ENCODE peak calls at places on chromosome 4, in ten cellular contexts. One of them, this sample, is unnamed.

GRCh38 chr4:67700119-67700873 is 659 bp downstream of the UBA6 start:
- DNase-seq in K562: peak
- DNase-seq in tibial nerve: no peak
- DNase-seq in IMR-90: peak
- DNase-seq in A549: no peak
- DNase-seq in sigmoid colon: no peak
- DNase-seq in heart left ventricle: no peak
- DNase-seq in body of pancreas: no peak
- DNase-seq in esophagus squamous epithelium: no peak
- DNase-seq in uterus: no peak
- DNase-seq in this sample: no peak

GRCh38 chr4:44674471-44674870 is 3.7 kb upstream of the GUF1 start:
- DNase-seq in K562: no peak
- DNase-seq in tibial nerve: no peak
- DNase-seq in IMR-90: no peak
- DNase-seq in A549: no peak
- DNase-seq in sigmoid colon: no peak
- DNase-seq in heart left ventricle: no peak
- DNase-seq in body of pancreas: no peak
- DNase-seq in esophagus squamous epithelium: no peak
- DNase-seq in uterus: no peak
- DNase-seq in this sample: no peak

GRCh38 chr4:143296397-143297067 is 40.1 kb upstream of the GAB1 start:
- DNase-seq in K562: no peak
- DNase-seq in tibial nerve: no peak
- DNase-seq in IMR-90: no peak
- DNase-seq in A549: no peak
- DNase-seq in sigmoid colon: no peak
- DNase-seq in heart left ventricle: no peak
- DNase-seq in body of pancreas: no peak
- DNase-seq in esophagus squamous epithelium: no peak
- DNase-seq in uterus: no peak
- DNase-seq in this sample: no peak

GRCh38 chr4:70559216-70559830 is 32.7 kb upstream of the AMBN start:
- DNase-seq in K562: peak
- DNase-seq in tibial nerve: peak
- DNase-seq in IMR-90: peak
- DNase-seq in A549: peak
- DNase-seq in sigmoid colon: no peak
- DNase-seq in heart left ventricle: no peak
- DNase-seq in body of pancreas: peak
- DNase-seq in esophagus squamous epithelium: no peak
- DNase-seq in uterus: peak
- DNase-seq in this sample: peak

GRCh38 chr4:19728773-19729172 is 522.9 kb upstream of the SLIT2 start:
- DNase-seq in K562: no peak
- DNase-seq in tibial nerve: no peak
- DNase-seq in IMR-90: peak
- DNase-seq in A549: no peak
- DNase-seq in sigmoid colon: no peak
- DNase-seq in heart left ventricle: no peak
- DNase-seq in body of pancreas: no peak
- DNase-seq in esophagus squamous epithelium: no peak
- DNase-seq in uterus: no peak
- DNase-seq in this sample: no peak

GRCh38 chr4:156751486-156751885 is 220.1 kb downstream of the PDGFC start:
- DNase-seq in K562: no peak
- DNase-seq in tibial nerve: no peak
- DNase-seq in IMR-90: peak
- DNase-seq in A549: no peak
- DNase-seq in sigmoid colon: no peak
- DNase-seq in heart left ventricle: no peak
- DNase-seq in body of pancreas: no peak
- DNase-seq in esophagus squamous epithelium: no peak
- DNase-seq in uterus: no peak
- DNase-seq in this sample: no peak

GRCh38 chr4:113616443-113616842 is 145.1 kb downstream of the CAMK2D start:
- DNase-seq in K562: no peak
- DNase-seq in tibial nerve: no peak
- DNase-seq in IMR-90: no peak
- DNase-seq in A549: no peak
- DNase-seq in sigmoid colon: no peak
- DNase-seq in heart left ventricle: no peak
- DNase-seq in body of pancreas: no peak
- DNase-seq in esophagus squamous epithelium: no peak
- DNase-seq in uterus: no peak
- DNase-seq in this sample: no peak

GRCh38 chr4:55241461-55241860 is 104.6 kb upstream of the SRD5A3 start:
- DNase-seq in K562: no peak
- DNase-seq in tibial nerve: no peak
- DNase-seq in IMR-90: no peak
- DNase-seq in A549: no peak
- DNase-seq in sigmoid colon: no peak
- DNase-seq in heart left ventricle: no peak
- DNase-seq in body of pancreas: no peak
- DNase-seq in esophagus squamous epithelium: no peak
- DNase-seq in uterus: no peak
- DNase-seq in this sample: no peak

GRCh38 chr4:18579222-18579621 is 557.7 kb upstream of the LCORL start:
- DNase-seq in K562: no peak
- DNase-seq in tibial nerve: no peak
- DNase-seq in IMR-90: no peak
- DNase-seq in A549: no peak
- DNase-seq in sigmoid colon: no peak
- DNase-seq in heart left ventricle: no peak
- DNase-seq in body of pancreas: no peak
- DNase-seq in esophagus squamous epithelium: no peak
- DNase-seq in uterus: no peak
- DNase-seq in this sample: no peak

GRCh38 chr4:3375688-3376087 is 66.1 kb upstream of the HGFAC start:
- DNase-seq in K562: no peak
- DNase-seq in tibial nerve: no peak
- DNase-seq in IMR-90: peak
- DNase-seq in A549: no peak
- DNase-seq in sigmoid colon: peak
- DNase-seq in heart left ventricle: peak
- DNase-seq in body of pancreas: no peak
- DNase-seq in esophagus squamous epithelium: no peak
- DNase-seq in uterus: no peak
- DNase-seq in this sample: peak

GRCh38 chr4:2045518-2045951 is 13.6 kb upstream of the NAT8L start:
- DNase-seq in K562: no peak
- DNase-seq in tibial nerve: no peak
- DNase-seq in IMR-90: no peak
- DNase-seq in A549: no peak
- DNase-seq in sigmoid colon: no peak
- DNase-seq in heart left ventricle: no peak
- DNase-seq in body of pancreas: no peak
- DNase-seq in esophagus squamous epithelium: no peak
- DNase-seq in uterus: no peak
- DNase-seq in this sample: peak

GRCh38 chr4:65241257-65241997 is 428.9 kb downstream of the EPHA5 start:
- DNase-seq in K562: peak
- DNase-seq in tibial nerve: no peak
- DNase-seq in IMR-90: no peak
- DNase-seq in A549: no peak
- DNase-seq in sigmoid colon: no peak
- DNase-seq in heart left ventricle: no peak
- DNase-seq in body of pancreas: no peak
- DNase-seq in esophagus squamous epithelium: no peak
- DNase-seq in uterus: no peak
- DNase-seq in this sample: no peak

GRCh38 chr4:2352171-2352570 is 66.3 kb downstream of the ZFYVE28 start:
- DNase-seq in K562: no peak
- DNase-seq in tibial nerve: no peak
- DNase-seq in IMR-90: no peak
- DNase-seq in A549: no peak
- DNase-seq in sigmoid colon: peak
- DNase-seq in heart left ventricle: peak
- DNase-seq in body of pancreas: no peak
- DNase-seq in esophagus squamous epithelium: no peak
- DNase-seq in uterus: no peak
- DNase-seq in this sample: no peak

GRCh38 chr4:186936496-186937375 is 213.1 kb upstream of the FAT1 start:
- DNase-seq in K562: no peak
- DNase-seq in tibial nerve: no peak
- DNase-seq in IMR-90: peak
- DNase-seq in A549: peak
- DNase-seq in sigmoid colon: no peak
- DNase-seq in heart left ventricle: no peak
- DNase-seq in body of pancreas: no peak
- DNase-seq in esophagus squamous epithelium: no peak
- DNase-seq in uterus: no peak
- DNase-seq in this sample: peak

GRCh38 chr4:142194905-142195304 is 558.5 kb downstream of the IL15 start:
- DNase-seq in K562: no peak
- DNase-seq in tibial nerve: no peak
- DNase-seq in IMR-90: peak
- DNase-seq in A549: no peak
- DNase-seq in sigmoid colon: no peak
- DNase-seq in heart left ventricle: no peak
- DNase-seq in body of pancreas: no peak
- DNase-seq in esophagus squamous epithelium: no peak
- DNase-seq in uterus: no peak
- DNase-seq in this sample: no peak

GRCh38 chr4:6541789-6542188 is 33.2 kb upstream of the MAN2B2 start:
- DNase-seq in K562: no peak
- DNase-seq in tibial nerve: no peak
- DNase-seq in IMR-90: no peak
- DNase-seq in A549: no peak
- DNase-seq in sigmoid colon: no peak
- DNase-seq in heart left ventricle: no peak
- DNase-seq in body of pancreas: no peak
- DNase-seq in esophagus squamous epithelium: no peak
- DNase-seq in uterus: no peak
- DNase-seq in this sample: no peak

GRCh38 chr4:108702960-108703359 is 52.6 kb downstream of the OSTC start:
- DNase-seq in K562: no peak
- DNase-seq in tibial nerve: no peak
- DNase-seq in IMR-90: no peak
- DNase-seq in A549: no peak
- DNase-seq in sigmoid colon: no peak
- DNase-seq in heart left ventricle: no peak
- DNase-seq in body of pancreas: no peak
- DNase-seq in esophagus squamous epithelium: no peak
- DNase-seq in uterus: no peak
- DNase-seq in this sample: no peak

GRCh38 chr4:184649971-184650855 is 675 bp downstream of the PRIMPOL start:
- DNase-seq in K562: peak
- DNase-seq in tibial nerve: peak
- DNase-seq in IMR-90: peak
- DNase-seq in A549: no peak
- DNase-seq in sigmoid colon: peak
- DNase-seq in heart left ventricle: no peak
- DNase-seq in body of pancreas: no peak
- DNase-seq in esophagus squamous epithelium: no peak
- DNase-seq in uterus: no peak
- DNase-seq in this sample: no peak

GRCh38 chr4:184645904-184646610 is 3.2 kb downstream of the CASP3 start:
- DNase-seq in K562: no peak
- DNase-seq in tibial nerve: no peak
- DNase-seq in IMR-90: no peak
- DNase-seq in A549: no peak
- DNase-seq in sigmoid colon: no peak
- DNase-seq in heart left ventricle: no peak
- DNase-seq in body of pancreas: no peak
- DNase-seq in esophagus squamous epithelium: no peak
- DNase-seq in uterus: no peak
- DNase-seq in this sample: no peak

GRCh38 chr4:184649026-184649970 is at the start of the genes CASP3 and PRIMPOL:
- DNase-seq in K562: peak
- DNase-seq in tibial nerve: peak
- DNase-seq in IMR-90: peak
- DNase-seq in A549: peak
- DNase-seq in sigmoid colon: peak
- DNase-seq in heart left ventricle: peak
- DNase-seq in body of pancreas: peak
- DNase-seq in esophagus squamous epithelium: peak
- DNase-seq in uterus: peak
- DNase-seq in this sample: peak

GRCh38 chr4:184647391-184648101 is 1.7 kb downstream of the CASP3 start:
- DNase-seq in K562: no peak
- DNase-seq in tibial nerve: no peak
- DNase-seq in IMR-90: peak
- DNase-seq in A549: no peak
- DNase-seq in sigmoid colon: no peak
- DNase-seq in heart left ventricle: no peak
- DNase-seq in body of pancreas: no peak
- DNase-seq in esophagus squamous epithelium: no peak
- DNase-seq in uterus: no peak
- DNase-seq in this sample: no peak

GRCh38 chr4:184648220-184649025 is 824 bp downstream of the CASP3 start:
- DNase-seq in K562: peak
- DNase-seq in tibial nerve: peak
- DNase-seq in IMR-90: peak
- DNase-seq in A549: peak
- DNase-seq in sigmoid colon: peak
- DNase-seq in heart left ventricle: peak
- DNase-seq in body of pancreas: peak
- DNase-seq in esophagus squamous epithelium: peak
- DNase-seq in uterus: peak
- DNase-seq in this sample: no peak
- TF ChIP-seq POLR2A in K562: no peak
- TF ChIP-seq POLR2A in tibial nerve: no peak
- TF ChIP-seq POLR2A in IMR-90: no peak
- TF ChIP-seq POLR2A in A549: no peak
- TF ChIP-seq POLR2A in sigmoid colon: no peak
- TF ChIP-seq POLR2A in heart left ventricle: no peak
- TF ChIP-seq POLR2A in body of pancreas: no peak
- TF ChIP-seq POLR2A in esophagus squamous epithelium: no peak
- TF ChIP-seq POLR2A in uterus: no peak
- TF ChIP-seq POLR2A in this sample: peak

GRCh38 chr4:77854431-77855111 is 8.1 kb upstream of the MRPL1 start:
- DNase-seq in K562: no peak
- DNase-seq in tibial nerve: no peak
- DNase-seq in IMR-90: no peak
- DNase-seq in A549: no peak
- DNase-seq in sigmoid colon: no peak
- DNase-seq in heart left ventricle: no peak
- DNase-seq in body of pancreas: no peak
- DNase-seq in esophagus squamous epithelium: no peak
- DNase-seq in uterus: no peak
- DNase-seq in this sample: no peak
- TF ChIP-seq POLR2A in K562: no peak
- TF ChIP-seq POLR2A in tibial nerve: no peak
- TF ChIP-seq POLR2A in IMR-90: no peak
- TF ChIP-seq POLR2A in A549: no peak
- TF ChIP-seq POLR2A in sigmoid colon: no peak
- TF ChIP-seq POLR2A in heart left ventricle: no peak
- TF ChIP-seq POLR2A in body of pancreas: no peak
- TF ChIP-seq POLR2A in esophagus squamous epithelium: no peak
- TF ChIP-seq POLR2A in uterus: no peak
- TF ChIP-seq POLR2A in this sample: no peak

GRCh38 chr4:109801895-109802319 is at the start of gene CFI:
- DNase-seq in K562: no peak
- DNase-seq in tibial nerve: no peak
- DNase-seq in IMR-90: peak
- DNase-seq in A549: no peak
- DNase-seq in sigmoid colon: no peak
- DNase-seq in heart left ventricle: no peak
- DNase-seq in body of pancreas: no peak
- DNase-seq in esophagus squamous epithelium: no peak
- DNase-seq in uterus: no peak
- DNase-seq in this sample: no peak
- TF ChIP-seq POLR2A in K562: no peak
- TF ChIP-seq POLR2A in tibial nerve: no peak
- TF ChIP-seq POLR2A in IMR-90: no peak
- TF ChIP-seq POLR2A in A549: no peak
- TF ChIP-seq POLR2A in sigmoid colon: no peak
- TF ChIP-seq POLR2A in heart left ventricle: no peak
- TF ChIP-seq POLR2A in body of pancreas: no peak
- TF ChIP-seq POLR2A in esophagus squamous epithelium: no peak
- TF ChIP-seq POLR2A in uterus: no peak
- TF ChIP-seq POLR2A in this sample: no peak

GRCh38 chr4:144674711-144675110 is 28.8 kb downstream of the HHIP start:
- DNase-seq in K562: no peak
- DNase-seq in tibial nerve: no peak
- DNase-seq in IMR-90: no peak
- DNase-seq in A549: no peak
- DNase-seq in sigmoid colon: no peak
- DNase-seq in heart left ventricle: no peak
- DNase-seq in body of pancreas: no peak
- DNase-seq in esophagus squamous epithelium: no peak
- DNase-seq in uterus: no peak
- DNase-seq in this sample: no peak
- TF ChIP-seq POLR2A in K562: no peak
- TF ChIP-seq POLR2A in tibial nerve: no peak
- TF ChIP-seq POLR2A in IMR-90: no peak
- TF ChIP-seq POLR2A in A549: no peak
- TF ChIP-seq POLR2A in sigmoid colon: no peak
- TF ChIP-seq POLR2A in heart left ventricle: no peak
- TF ChIP-seq POLR2A in body of pancreas: no peak
- TF ChIP-seq POLR2A in esophagus squamous epithelium: no peak
- TF ChIP-seq POLR2A in uterus: no peak
- TF ChIP-seq POLR2A in this sample: no peak

This sample was measured in H54.